ENCODE peak calls at places on chromosomes 6 and 20, in four cellular contexts. One of them, this sample, is unnamed.

GRCh38 chr6:169991031-169991390 is 239.6 kb downstream of the ERMARD start:
- DNase-seq in ovary: no peak
- DNase-seq in A549: no peak
- DNase-seq in body of pancreas: no peak
- DNase-seq in this sample: no peak

GRCh38 chr6:104795363-104795762 is 64.4 kb downstream of the HACE1 start:
- DNase-seq in A549: no peak
- DNase-seq in body of pancreas: no peak
- DNase-seq in ovary: no peak
- DNase-seq in this sample: no peak

GRCh38 chr6:155495011-155495768 is 39.6 kb upstream of the NOX3 start:
- DNase-seq in ovary: peak; percentile 78
- DNase-seq in A549: no peak
- DNase-seq in body of pancreas: peak; percentile 13
- DNase-seq in this sample: peak; percentile 18

GRCh38 chr20:10074513-10074912 is 39.7 kb downstream of the ANKEF1 start:
- DNase-seq in ovary: no peak
- DNase-seq in A549: peak; percentile 81
- DNase-seq in body of pancreas: no peak
- DNase-seq in this sample: no peak

GRCh38 chr6:39913391-39913916 is 20.8 kb downstream of the MOCS1 start:
- DNase-seq in body of pancreas: no peak
- DNase-seq in A549: no peak
- DNase-seq in ovary: no peak
- DNase-seq in this sample: no peak

GRCh38 chr20:49983123-49983847 is 505 bp downstream of the SNAI1 start:
- DNase-seq in A549: no peak
- DNase-seq in ovary: peak; percentile 33
- DNase-seq in body of pancreas: no peak
- DNase-seq in this sample: no peak

GRCh38 chr20:51402201-51402600 is 140.3 kb downstream of the NFATC2 start:
- DNase-seq in body of pancreas: no peak
- DNase-seq in A549: no peak
- DNase-seq in ovary: no peak
- DNase-seq in this sample: no peak

GRCh38 chr6:137240168-137240567 is 21.0 kb upstream of the IFNGR1 start:
- DNase-seq in ovary: no peak
- DNase-seq in A549: no peak
- DNase-seq in body of pancreas: no peak
- DNase-seq in this sample: no peak

GRCh38 chr20:32327087-32327681 is 30.9 kb upstream of the ASXL1 start:
- DNase-seq in ovary: no peak
- DNase-seq in body of pancreas: no peak
- DNase-seq in A549: no peak
- DNase-seq in this sample: no peak

GRCh38 chr20:23484081-23484480 is 6.8 kb upstream of the CST8 start:
- DNase-seq in ovary: no peak
- DNase-seq in A549: no peak
- DNase-seq in body of pancreas: no peak
- DNase-seq in this sample: no peak

GRCh38 chr6:35557239-35557638 is 44.5 kb upstream of the TULP1 start:
- DNase-seq in body of pancreas: no peak
- DNase-seq in ovary: no peak
- DNase-seq in A549: no peak
- DNase-seq in this sample: no peak

GRCh38 chr6:130421567-130421966 is 55.8 kb downstream of the TMEM200A start:
- DNase-seq in ovary: no peak
- DNase-seq in A549: no peak
- DNase-seq in body of pancreas: no peak
- DNase-seq in this sample: no peak

GRCh38 chr6:137821486-137821885 is 45.6 kb upstream of the TNFAIP3 start:
- DNase-seq in body of pancreas: no peak
- DNase-seq in ovary: no peak
- DNase-seq in A549: no peak
- DNase-seq in this sample: no peak

GRCh38 chr6:137277971-137278602 is 58.9 kb upstream of the IFNGR1 start:
- DNase-seq in ovary: no peak
- DNase-seq in A549: peak; percentile 40
- DNase-seq in body of pancreas: no peak
- DNase-seq in this sample: no peak

GRCh38 chr6:30061766-30062458 is 847 bp downstream of the POLR1H start:
- DNase-seq in ovary: no peak
- DNase-seq in body of pancreas: peak; percentile 22
- DNase-seq in A549: no peak
- DNase-seq in this sample: no peak

GRCh38 chr6:112035446-112035845 is 18.5 kb upstream of the CCN6 start:
- DNase-seq in A549: no peak
- DNase-seq in ovary: no peak
- DNase-seq in body of pancreas: no peak
- DNase-seq in this sample: no peak

GRCh38 chr20:9256359-9256758 is 187.5 kb downstream of the PLCB4 start:
- DNase-seq in ovary: no peak
- DNase-seq in A549: no peak
- DNase-seq in body of pancreas: no peak
- DNase-seq in this sample: no peak

GRCh38 chr20:48823960-48824497 is 3.8 kb downstream of the PREX1 start:
- DNase-seq in A549: no peak
- DNase-seq in body of pancreas: no peak
- DNase-seq in ovary: no peak
- DNase-seq in this sample: no peak

GRCh38 chr6:105370316-105370715 is 32.6 kb downstream of the PREP start:
- DNase-seq in A549: no peak
- DNase-seq in ovary: no peak
- DNase-seq in body of pancreas: no peak
- DNase-seq in this sample: no peak

GRCh38 chr6:66307490-66307889 is 600.5 kb upstream of the EYS start:
- DNase-seq in ovary: no peak
- DNase-seq in A549: peak; percentile 2
- DNase-seq in body of pancreas: no peak
- DNase-seq in this sample: no peak

GRCh38 chr6:107578642-107579332 is 88.9 kb downstream of the SOBP start:
- DNase-seq in body of pancreas: no peak
- DNase-seq in ovary: no peak
- DNase-seq in A549: no peak
- DNase-seq in this sample: no peak

GRCh38 chr20:19210426-19211155 is 1.9 kb upstream of the SLC24A3 start:
- DNase-seq in body of pancreas: no peak
- DNase-seq in A549: no peak
- DNase-seq in ovary: peak; percentile 44
- DNase-seq in this sample: no peak

DNA sequence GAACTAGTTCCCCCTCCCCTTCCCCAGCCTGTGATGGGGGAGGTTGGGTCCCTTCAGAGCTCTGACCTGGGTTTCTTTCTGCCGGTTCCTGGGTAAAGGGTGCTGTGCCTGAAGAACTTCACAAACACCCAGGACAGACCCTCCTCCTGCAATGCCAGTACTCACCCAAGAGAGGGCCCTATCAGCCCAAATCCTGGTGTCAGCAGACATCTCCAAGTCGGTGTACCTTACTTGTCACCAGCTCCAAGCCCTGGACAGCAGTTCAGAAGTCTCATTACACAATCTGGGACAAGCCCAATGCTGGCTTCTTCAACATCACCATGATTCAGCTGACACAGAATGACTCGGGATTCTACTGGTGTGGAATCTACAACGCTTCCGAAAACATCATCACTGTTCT is 467 bp downstream of the TREML4 start:
- DNase-seq in body of pancreas: no peak
- DNase-seq in A549: peak; percentile 37
- DNase-seq in ovary: no peak
- DNase-seq in this sample: no peak
- TF ChIP-seq CTCF in body of pancreas: no peak
- TF ChIP-seq CTCF in A549: no peak
- TF ChIP-seq CTCF in ovary: no peak
- TF ChIP-seq CTCF in this sample: no peak

GRCh38 chr20:6999381-6999780 is 231.9 kb downstream of the BMP2 start:
- DNase-seq in A549: no peak
- DNase-seq in body of pancreas: no peak
- DNase-seq in ovary: no peak
- DNase-seq in this sample: no peak

GRCh38 chr20:7003598-7003997 is 236.1 kb downstream of the BMP2 start:
- DNase-seq in A549: no peak
- DNase-seq in body of pancreas: no peak
- DNase-seq in ovary: no peak
- DNase-seq in this sample: no peak
- H3K4me1 ChIP-seq in A549: no peaks in the 10 kb centered on the region
- H3K4me1 ChIP-seq in body of pancreas: no peaks in the 10 kb centered on the region
- H3K4me1 ChIP-seq in ovary: no peaks in the 10 kb centered on the region
- H3K4me1 ChIP-seq in this sample: no peaks in the 10 kb centered on the region

GRCh38 chr6:33252758-33253157 is 18.9 kb downstream of the VPS52 start:
- DNase-seq in A549: no peak
- DNase-seq in ovary: no peak
- DNase-seq in body of pancreas: no peak
- DNase-seq in this sample: no peak
- TF ChIP-seq CTCF in A549: no peak
- TF ChIP-seq CTCF in ovary: no peak
- TF ChIP-seq CTCF in body of pancreas: no peak
- TF ChIP-seq CTCF in this sample: no peak

DNA sequence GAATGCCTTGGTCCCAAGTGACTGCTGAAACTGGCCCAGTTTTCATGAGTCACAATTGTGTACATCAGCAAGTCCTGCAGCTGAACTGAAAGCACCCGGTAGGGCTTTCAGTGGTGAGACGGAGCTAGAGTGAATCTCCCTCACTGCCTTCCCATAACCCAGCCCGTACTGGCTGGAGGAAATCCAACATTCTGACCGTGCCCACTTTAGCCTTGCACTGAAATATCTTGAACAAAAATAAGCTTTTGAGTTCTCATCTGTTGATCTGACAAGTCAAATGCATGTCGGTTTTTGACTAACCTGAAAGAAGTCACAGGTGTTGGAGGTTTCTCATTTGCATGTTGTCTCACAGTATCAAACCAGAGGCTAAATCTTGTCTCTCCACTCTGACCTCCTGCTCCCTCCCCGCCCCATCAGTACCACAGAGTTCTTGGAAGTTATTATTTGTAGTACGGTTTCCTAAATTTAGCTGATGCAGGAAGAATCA is 35.9 kb downstream of the DUSP22 start:
- DNase-seq in body of pancreas: no peak
- DNase-seq in ovary: no peak
- DNase-seq in A549: no peak
- DNase-seq in this sample: no peak
- H3K4me1 ChIP-seq in body of pancreas: peaks cover 5% of the 10 kb centered on the region
- H3K4me1 ChIP-seq in ovary: peaks cover 3% of the 10 kb centered on the region
- H3K4me1 ChIP-seq in A549: no peaks in the 10 kb centered on the region
- H3K4me1 ChIP-seq in this sample: peaks cover 13% of the 10 kb centered on the region

DNA sequence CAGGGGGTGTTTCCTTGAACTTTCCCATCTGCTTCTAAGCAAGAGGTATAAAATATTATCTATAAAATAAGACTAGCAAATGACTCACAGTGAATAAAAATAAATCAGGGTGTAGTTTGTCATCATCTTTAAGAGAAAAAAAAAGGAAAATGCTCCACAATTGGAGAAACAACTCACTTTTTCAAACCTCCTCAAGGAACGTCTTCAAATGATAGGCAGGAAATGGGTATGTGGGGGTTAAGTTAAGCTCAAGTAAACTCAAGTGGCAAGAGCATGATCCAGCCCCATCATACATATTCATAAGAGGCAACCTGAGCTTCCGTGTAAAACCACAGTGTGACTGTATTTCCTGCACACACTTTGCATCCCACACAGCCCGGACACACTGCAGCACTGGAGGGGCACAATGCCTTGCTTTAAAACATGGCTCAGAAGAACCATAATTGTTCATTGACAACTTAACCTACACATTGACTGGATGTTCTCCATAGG is 58.5 kb upstream of the CEP85L start:
- DNase-seq in body of pancreas: no peak
- DNase-seq in A549: peak; percentile 36
- DNase-seq in ovary: no peak
- DNase-seq in this sample: no peak
- TF ChIP-seq CTCF in body of pancreas: no peak
- TF ChIP-seq CTCF in A549: no peak
- TF ChIP-seq CTCF in ovary: no peak
- TF ChIP-seq CTCF in this sample: no peak

DNA sequence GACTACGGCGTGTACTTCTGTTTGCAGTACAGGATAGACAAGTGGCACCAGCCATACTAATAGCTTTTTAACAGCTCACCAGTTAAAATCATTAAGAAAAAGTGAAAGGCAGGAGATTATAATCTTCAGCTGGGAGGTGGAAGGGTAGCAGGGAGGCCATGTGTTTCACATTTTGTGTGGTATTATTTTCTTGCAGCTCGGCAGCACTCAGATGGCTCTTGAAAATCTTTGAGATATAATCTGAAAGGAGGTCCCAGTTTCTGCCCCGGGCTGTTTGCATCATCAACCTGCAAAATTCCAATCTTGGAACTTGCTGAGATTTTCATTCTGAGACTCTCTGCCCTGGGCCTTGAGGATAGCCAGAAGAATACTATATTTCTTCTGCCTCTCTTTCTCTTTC is 87.5 kb upstream of the HDAC2 start:
- DNase-seq in A549: no peak
- DNase-seq in body of pancreas: no peak
- DNase-seq in ovary: no peak
- DNase-seq in this sample: no peak
- H3K4me1 ChIP-seq in A549: no peaks in the 10 kb centered on the region
- H3K4me1 ChIP-seq in body of pancreas: no peaks in the 10 kb centered on the region
- H3K4me1 ChIP-seq in ovary: no peaks in the 10 kb centered on the region
- H3K4me1 ChIP-seq in this sample: no peaks in the 10 kb centered on the region

GRCh38 chr6:61751986-61752385 is 534.0 kb downstream of the KHDRBS2 start:
- DNase-seq in A549: no peak
- DNase-seq in ovary: no peak
- DNase-seq in body of pancreas: no peak
- DNase-seq in this sample: no peak

GRCh38 chr6:61755739-61756138 is 530.3 kb downstream of the KHDRBS2 start:
- DNase-seq in ovary: no peak
- DNase-seq in body of pancreas: no peak
- DNase-seq in A549: no peak
- DNase-seq in this sample: no peak
- TF ChIP-seq CTCF in ovary: no peak
- TF ChIP-seq CTCF in body of pancreas: no peak
- TF ChIP-seq CTCF in A549: no peak
- TF ChIP-seq CTCF in this sample: no peak

GRCh38 chr6:31586013-31586412 is at the start of gene LST1:
- DNase-seq in A549: no peak
- DNase-seq in ovary: no peak
- DNase-seq in body of pancreas: no peak
- DNase-seq in this sample: no peak
- H3K4me1 ChIP-seq in A549: peaks cover 6% of the 10 kb centered on the region
- H3K4me1 ChIP-seq in ovary: peaks cover 2% of the 10 kb centered on the region
- H3K4me1 ChIP-seq in body of pancreas: peaks cover 12% of the 10 kb centered on the region
- H3K4me1 ChIP-seq in this sample: no peaks in the 10 kb centered on the region

GRCh38 chr6:151240036-151240685 is 394 bp downstream of the AKAP12 start:
- DNase-seq in body of pancreas: peak; percentile 34
- DNase-seq in A549: peak; percentile 73
- DNase-seq in ovary: peak; percentile 92
- DNase-seq in this sample: peak; percentile 84
- TF ChIP-seq CTCF in body of pancreas: no peak
- TF ChIP-seq CTCF in A549: no peak
- TF ChIP-seq CTCF in ovary: no peak
- TF ChIP-seq CTCF in this sample: peak; percentile 37